ENCODE peak calls at places on chromosomes 16 and 17, in five cellular contexts. T, J, X, I and Y are unnamed samples.

GRCh38 chr16:49491736-49492089 is 118.1 kb downstream of the C16orf78 start:
- DNase-seq in T (no peak), J (no peak), X (no peak), I (no peak), Y (no peak)

GRCh38 chr17:27633312-27634025 is 2.5 kb downstream of the LGALS9 start:
- DNase-seq in T (no peak), J (peak), X (no peak), I (no peak), Y (no peak)

GRCh38 chr16:77677129-77677528 is 45.2 kb upstream of the NUDT7 start:
- DNase-seq in T (no peak), J (no peak), X (no peak), I (no peak), Y (no peak)

GRCh38 chr16:87463722-87464690 is 28.8 kb downstream of the ZCCHC14 start:
- DNase-seq in T (no peak), J (peak), X (peak), I (peak), Y (no peak)

GRCh38 chr17:11852911-11853310 is 144.4 kb downstream of the ZNF18 start:
- DNase-seq in T (no peak), J (no peak), X (no peak), I (no peak), Y (no peak)

GRCh38 chr17:7138800-7139381 is 24.3 kb upstream of the ASGR2 start:
- DNase-seq in T (no peak), J (no peak), X (peak), I (no peak), Y (no peak)

GRCh38 chr16:83954577-83955016 is 1.6 kb downstream of the OSGIN1 start:
- DNase-seq in T (no peak), J (peak), X (peak), I (peak), Y (peak)

GRCh38 chr16:4319454-4319853 is 3.6 kb downstream of the GLIS2 start:
- DNase-seq in T (no peak), J (no peak), X (peak), I (peak), Y (no peak)

GRCh38 chr16:66416981-66417700 is 10.0 kb upstream of the BEAN1 start:
- DNase-seq in T (no peak), J (no peak), X (peak), I (no peak), Y (peak)

GRCh38 chr17:62705781-62706597 is 78.5 kb downstream of the MRC2 start:
- DNase-seq in T (no peak), J (peak), X (peak), I (no peak), Y (no peak)

GRCh38 chr16:28494141-28494851 is at the start of gene APOBR:
- DNase-seq in T (no peak), J (no peak), X (no peak), I (peak), Y (no peak)

GRCh38 chr16:55376045-55376444 is 52.0 kb downstream of the IRX6 start:
- DNase-seq in T (no peak), J (no peak), X (no peak), I (no peak), Y (no peak)

GRCh38 chr16:85891776-85892166 is 7.2 kb upstream of the IRF8 start:
- DNase-seq in T (no peak), J (no peak), X (no peak), I (peak), Y (no peak)

GRCh38 chr17:4780325-4781010 is 5.7 kb downstream of the VMO1 start:
- DNase-seq in T (no peak), J (no peak), X (no peak), I (no peak), Y (no peak)

GRCh38 chr17:42798383-42799380 is at the start of the genes CNTD1 and COA3:
- DNase-seq in T (peak), J (peak), X (peak), I (peak), Y (peak)

GRCh38 chr17:66647391-66647983 is 187.4 kb upstream of the CACNG5 start:
- DNase-seq in T (no peak), J (no peak), X (no peak), I (peak), Y (no peak)

GRCh38 chr17:66431080-66431795 is 128.8 kb downstream of the PRKCA start:
- DNase-seq in T (no peak), J (peak), X (peak), I (no peak), Y (no peak)

GRCh38 chr16:30948087-30948955 is 547 bp upstream of the ORAI3 start:
- DNase-seq in T (no peak), J (peak), X (peak), I (peak), Y (peak)

GRCh38 chr16:67104061-67104460 is 5.7 kb upstream of the PHAF1 start:
- DNase-seq in T (no peak), J (peak), X (peak), I (no peak), Y (peak)

GRCh38 chr16:81583893-81584705 is 139.5 kb downstream of the CMIP start:
- DNase-seq in T (peak), J (no peak), X (peak), I (peak), Y (peak)

GRCh38 chr16:17018715-17019014 is 452.1 kb downstream of the XYLT1 start:
- DNase-seq in T (no peak), J (no peak), X (no peak), I (no peak), Y (no peak)

GRCh38 chr17:80671039-80671822 is 126.6 kb downstream of the RPTOR start:
- DNase-seq in T (no peak), J (no peak), X (no peak), I (no peak), Y (no peak)

GRCh38 chr17:47707056-47707791 is 13.3 kb downstream of the TBKBP1 start:
- DNase-seq in T (no peak), J (no peak), X (no peak), I (no peak), Y (no peak)

GRCh38 chr17:77210331-77210730 is 69.6 kb downstream of the SEC14L1 start:
- DNase-seq in T (no peak), J (no peak), X (no peak), I (peak), Y (no peak)
- H3K4me3 ChIP-seq in T (no peak), J (no peak), X (no peak), I (no peak), Y (no peak)

GRCh38 chr16:53417976-53418375 is 16.3 kb upstream of the RBL2 start:
- DNase-seq in T (no peak), J (no peak), X (no peak), I (no peak), Y (no peak)

GRCh38 chr16:53417011-53417410 is 17.3 kb upstream of the RBL2 start:
- DNase-seq in T (no peak), J (peak), X (peak), I (no peak), Y (peak)

GRCh38 chr16:53413864-53414263 is 20.4 kb upstream of the RBL2 start:
- DNase-seq in T (no peak), J (no peak), X (no peak), I (no peak), Y (no peak)

GRCh38 chr16:53414381-53414780 is 19.9 kb upstream of the RBL2 start:
- DNase-seq in T (no peak), J (no peak), X (no peak), I (no peak), Y (no peak)

DNA sequence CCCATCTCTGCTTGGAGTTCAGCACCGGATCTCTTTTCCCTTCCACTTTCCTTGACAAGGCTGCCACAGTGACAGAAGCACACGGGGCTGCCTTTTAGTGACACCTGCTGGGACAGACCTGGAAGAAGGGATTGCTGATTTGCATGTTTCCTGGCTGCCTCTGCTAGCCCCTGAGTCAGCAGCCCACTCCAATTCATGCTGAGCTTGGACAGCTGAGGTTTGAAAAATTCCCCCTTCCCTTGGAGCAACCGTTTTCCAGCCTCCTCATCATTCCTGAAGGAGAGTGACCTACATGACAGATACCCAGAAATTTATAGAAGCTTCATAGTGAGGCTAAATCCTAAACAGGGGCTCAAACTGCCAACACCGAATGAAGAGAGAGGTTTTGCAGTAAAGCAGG is 18.8 kb upstream of the RBL2 start:
- DNase-seq in T (no peak), J (no peak), X (no peak), I (no peak), Y (no peak)
- TF ChIP-seq CTCF in T (no peak), J (no peak), X (no peak), I (no peak), Y (no peak)

GRCh38 chr16:6484121-6484520 is 848.5 kb upstream of the RBFOX1 start:
- DNase-seq in T (no peak), J (no peak), X (no peak), I (no peak), Y (no peak)

GRCh38 chr16:6484931-6485330 is 847.7 kb upstream of the RBFOX1 start:
- DNase-seq in T (no peak), J (no peak), X (no peak), I (no peak), Y (no peak)

GRCh38 chr16:6483634-6484033 is 849.0 kb upstream of the RBFOX1 start:
- DNase-seq in T (no peak), J (no peak), X (no peak), I (no peak), Y (no peak)

GRCh38 chr16:6481894-6482293 is 850.8 kb upstream of the RBFOX1 start:
- DNase-seq in T (no peak), J (no peak), X (no peak), I (no peak), Y (no peak)

DNA sequence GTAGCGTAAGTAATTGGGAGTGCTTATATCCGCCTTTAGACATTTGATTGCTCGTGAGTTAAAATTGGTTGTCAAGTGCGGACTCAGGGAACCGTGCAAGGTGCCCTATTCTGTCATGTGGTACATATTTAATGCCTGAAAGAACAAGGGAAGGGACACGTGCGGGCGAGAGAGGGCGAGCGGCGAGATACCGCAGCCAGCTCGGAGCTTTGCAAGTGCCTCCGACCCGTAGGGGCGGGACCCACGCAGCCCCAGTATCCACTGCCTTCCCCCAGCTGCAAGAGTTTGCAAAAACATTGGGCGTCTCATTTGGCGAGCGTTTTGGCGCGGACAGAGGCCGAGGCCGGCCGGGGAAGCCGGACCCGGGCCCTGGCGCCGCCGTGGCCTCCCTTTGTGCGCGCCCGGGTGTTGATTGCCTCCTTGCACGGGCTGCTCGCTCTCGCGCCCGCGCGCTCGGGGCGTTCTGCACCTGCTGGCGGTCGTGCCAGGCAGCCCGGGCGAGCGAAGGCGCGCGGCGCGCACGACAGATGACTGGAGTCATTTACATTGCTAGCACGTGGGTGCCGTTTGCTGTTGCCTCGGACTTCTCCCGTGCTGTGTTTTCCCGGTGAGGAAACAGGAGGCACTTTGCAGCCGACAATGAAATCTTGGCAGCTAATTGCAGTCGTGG is 849.6 kb upstream of the RBFOX1 start:
- DNase-seq in T (no peak), J (no peak), X (no peak), I (no peak), Y (no peak)
- H3K4me3 ChIP-seq in T (no peak), J (no peak), X (no peak), I (peak), Y (no peak)

GRCh38 chr17:34178047-34178446 is 77.0 kb upstream of the CCL2 start:
- DNase-seq in T (no peak), J (peak), X (peak), I (no peak), Y (no peak)
- TF ChIP-seq CTCF in T (no peak), J (no peak), X (peak), I (no peak), Y (no peak)